ENCODE peak calls at places on chromosomes 2 and 18, in nine cellular contexts. One of them, this sample, is unnamed.

GRCh38 chr2:188306271-188306670 is 14.6 kb downstream of the GULP1 start:
- DNase-seq in stimulated activated naive B cell treated with anti-CD40 and anti-IgM and Interleukin-4, amounts not matched to agents 10 μg/mL and 1 μg/mL and 100 μg/mL, for 72 hours: no peak
- DNase-seq in non-pigmented ciliary epithelial cell: no peak
- DNase-seq in fibroblast of the conjunctiva: no peak
- DNase-seq in effector memory CD4-positive, alpha-beta T cell: no peak
- DNase-seq in SJSA1: no peak
- DNase-seq in AG20443: no peak
- DNase-seq in SK-MEL-5: no peak
- DNase-seq in IMR-90: no peak
- DNase-seq in this sample: no peak

GRCh38 chr2:241863021-241863954 is 4.6 kb upstream of the PDCD1 start:
- DNase-seq in stimulated activated naive B cell treated with anti-CD40 and anti-IgM and Interleukin-4, amounts not matched to agents 10 μg/mL and 1 μg/mL and 100 μg/mL, for 72 hours: peak
- DNase-seq in non-pigmented ciliary epithelial cell: no peak
- DNase-seq in fibroblast of the conjunctiva: no peak
- DNase-seq in effector memory CD4-positive, alpha-beta T cell: no peak
- DNase-seq in SJSA1: no peak
- DNase-seq in AG20443: peak
- DNase-seq in SK-MEL-5: no peak
- DNase-seq in IMR-90: peak
- DNase-seq in this sample: no peak

GRCh38 chr2:96090181-96090500 is 26.2 kb downstream of the ADRA2B start:
- DNase-seq in stimulated activated naive B cell treated with anti-CD40 and anti-IgM and Interleukin-4, amounts not matched to agents 10 μg/mL and 1 μg/mL and 100 μg/mL, for 72 hours: no peak
- DNase-seq in non-pigmented ciliary epithelial cell: no peak
- DNase-seq in fibroblast of the conjunctiva: no peak
- DNase-seq in effector memory CD4-positive, alpha-beta T cell: no peak
- DNase-seq in SJSA1: no peak
- DNase-seq in AG20443: peak
- DNase-seq in SK-MEL-5: no peak
- DNase-seq in IMR-90: no peak
- DNase-seq in this sample: peak

GRCh38 chr18:77201508-77201907 is 48.1 kb upstream of the GALR1 start:
- DNase-seq in stimulated activated naive B cell treated with anti-CD40 and anti-IgM and Interleukin-4, amounts not matched to agents 10 μg/mL and 1 μg/mL and 100 μg/mL, for 72 hours: no peak
- DNase-seq in non-pigmented ciliary epithelial cell: no peak
- DNase-seq in fibroblast of the conjunctiva: no peak
- DNase-seq in effector memory CD4-positive, alpha-beta T cell: no peak
- DNase-seq in SJSA1: no peak
- DNase-seq in AG20443: no peak
- DNase-seq in SK-MEL-5: no peak
- DNase-seq in IMR-90: peak
- DNase-seq in this sample: no peak

GRCh38 chr2:43212931-43213330 is 13.5 kb downstream of the ZFP36L2 start:
- DNase-seq in stimulated activated naive B cell treated with anti-CD40 and anti-IgM and Interleukin-4, amounts not matched to agents 10 μg/mL and 1 μg/mL and 100 μg/mL, for 72 hours: peak
- DNase-seq in non-pigmented ciliary epithelial cell: no peak
- DNase-seq in fibroblast of the conjunctiva: no peak
- DNase-seq in effector memory CD4-positive, alpha-beta T cell: no peak
- DNase-seq in SJSA1: no peak
- DNase-seq in AG20443: no peak
- DNase-seq in SK-MEL-5: no peak
- DNase-seq in IMR-90: no peak
- DNase-seq in this sample: peak

GRCh38 chr2:76932550-76932949 is 589.6 kb downstream of the LRRTM4 start:
- DNase-seq in stimulated activated naive B cell treated with anti-CD40 and anti-IgM and Interleukin-4, amounts not matched to agents 10 μg/mL and 1 μg/mL and 100 μg/mL, for 72 hours: no peak
- DNase-seq in non-pigmented ciliary epithelial cell: no peak
- DNase-seq in fibroblast of the conjunctiva: no peak
- DNase-seq in effector memory CD4-positive, alpha-beta T cell: no peak
- DNase-seq in SJSA1: no peak
- DNase-seq in AG20443: no peak
- DNase-seq in SK-MEL-5: no peak
- DNase-seq in IMR-90: no peak
- DNase-seq in this sample: no peak

GRCh38 chr2:190537765-190538164 is 3.2 kb upstream of the NEMP2 start:
- DNase-seq in stimulated activated naive B cell treated with anti-CD40 and anti-IgM and Interleukin-4, amounts not matched to agents 10 μg/mL and 1 μg/mL and 100 μg/mL, for 72 hours: no peak
- DNase-seq in non-pigmented ciliary epithelial cell: no peak
- DNase-seq in fibroblast of the conjunctiva: no peak
- DNase-seq in effector memory CD4-positive, alpha-beta T cell: no peak
- DNase-seq in SJSA1: no peak
- DNase-seq in AG20443: no peak
- DNase-seq in SK-MEL-5: peak
- DNase-seq in IMR-90: peak
- DNase-seq in this sample: no peak

GRCh38 chr2:118672571-118673158 is 174.8 kb downstream of the EN1 start:
- DNase-seq in stimulated activated naive B cell treated with anti-CD40 and anti-IgM and Interleukin-4, amounts not matched to agents 10 μg/mL and 1 μg/mL and 100 μg/mL, for 72 hours: no peak
- DNase-seq in non-pigmented ciliary epithelial cell: no peak
- DNase-seq in fibroblast of the conjunctiva: no peak
- DNase-seq in effector memory CD4-positive, alpha-beta T cell: no peak
- DNase-seq in SJSA1: no peak
- DNase-seq in AG20443: no peak
- DNase-seq in SK-MEL-5: peak
- DNase-seq in IMR-90: no peak
- DNase-seq in this sample: no peak

GRCh38 chr2:33409417-33409955 is 67.0 kb upstream of the RASGRP3 start:
- DNase-seq in stimulated activated naive B cell treated with anti-CD40 and anti-IgM and Interleukin-4, amounts not matched to agents 10 μg/mL and 1 μg/mL and 100 μg/mL, for 72 hours: no peak
- DNase-seq in non-pigmented ciliary epithelial cell: no peak
- DNase-seq in fibroblast of the conjunctiva: no peak
- DNase-seq in effector memory CD4-positive, alpha-beta T cell: no peak
- DNase-seq in SJSA1: no peak
- DNase-seq in AG20443: no peak
- DNase-seq in SK-MEL-5: no peak
- DNase-seq in IMR-90: no peak
- DNase-seq in this sample: no peak

GRCh38 chr2:117738991-117739839 is 75.3 kb upstream of the DDX18 start:
- DNase-seq in stimulated activated naive B cell treated with anti-CD40 and anti-IgM and Interleukin-4, amounts not matched to agents 10 μg/mL and 1 μg/mL and 100 μg/mL, for 72 hours: no peak
- DNase-seq in non-pigmented ciliary epithelial cell: no peak
- DNase-seq in fibroblast of the conjunctiva: no peak
- DNase-seq in effector memory CD4-positive, alpha-beta T cell: no peak
- DNase-seq in SJSA1: no peak
- DNase-seq in AG20443: no peak
- DNase-seq in SK-MEL-5: no peak
- DNase-seq in IMR-90: no peak
- DNase-seq in this sample: no peak

GRCh38 chr18:78610179-78610578 is 369.4 kb upstream of the SALL3 start:
- DNase-seq in stimulated activated naive B cell treated with anti-CD40 and anti-IgM and Interleukin-4, amounts not matched to agents 10 μg/mL and 1 μg/mL and 100 μg/mL, for 72 hours: no peak
- DNase-seq in non-pigmented ciliary epithelial cell: no peak
- DNase-seq in fibroblast of the conjunctiva: no peak
- DNase-seq in effector memory CD4-positive, alpha-beta T cell: no peak
- DNase-seq in SJSA1: no peak
- DNase-seq in AG20443: no peak
- DNase-seq in SK-MEL-5: no peak
- DNase-seq in IMR-90: no peak
- DNase-seq in this sample: no peak

GRCh38 chr2:5482929-5483331 is 209.3 kb upstream of the SOX11 start:
- DNase-seq in stimulated activated naive B cell treated with anti-CD40 and anti-IgM and Interleukin-4, amounts not matched to agents 10 μg/mL and 1 μg/mL and 100 μg/mL, for 72 hours: no peak
- DNase-seq in non-pigmented ciliary epithelial cell: no peak
- DNase-seq in fibroblast of the conjunctiva: peak
- DNase-seq in effector memory CD4-positive, alpha-beta T cell: no peak
- DNase-seq in SJSA1: no peak
- DNase-seq in AG20443: no peak
- DNase-seq in SK-MEL-5: no peak
- DNase-seq in IMR-90: no peak
- DNase-seq in this sample: no peak

GRCh38 chr2:233353101-233353768 is 1.1 kb upstream of the DGKD start:
- DNase-seq in stimulated activated naive B cell treated with anti-CD40 and anti-IgM and Interleukin-4, amounts not matched to agents 10 μg/mL and 1 μg/mL and 100 μg/mL, for 72 hours: no peak
- DNase-seq in non-pigmented ciliary epithelial cell: no peak
- DNase-seq in fibroblast of the conjunctiva: no peak
- DNase-seq in effector memory CD4-positive, alpha-beta T cell: no peak
- DNase-seq in SJSA1: no peak
- DNase-seq in AG20443: no peak
- DNase-seq in SK-MEL-5: no peak
- DNase-seq in IMR-90: no peak
- DNase-seq in this sample: no peak

GRCh38 chr2:223460774-223461211 is 141.4 kb downstream of the SCG2 start:
- DNase-seq in stimulated activated naive B cell treated with anti-CD40 and anti-IgM and Interleukin-4, amounts not matched to agents 10 μg/mL and 1 μg/mL and 100 μg/mL, for 72 hours: no peak
- DNase-seq in non-pigmented ciliary epithelial cell: no peak
- DNase-seq in fibroblast of the conjunctiva: no peak
- DNase-seq in effector memory CD4-positive, alpha-beta T cell: no peak
- DNase-seq in SJSA1: no peak
- DNase-seq in AG20443: peak
- DNase-seq in SK-MEL-5: no peak
- DNase-seq in IMR-90: peak
- DNase-seq in this sample: no peak